ENCODE peak calls at places on chromosomes 12 and 14, in ten cellular contexts. A, W, E, U, M, R, Y, G, K and F are unnamed samples. For H3K4me1, the result is how much of the 10 kb centered on the place peaks cover.

GRCh38 chr12:129660961-129661360 is 242.9 kb downstream of the TMEM132D start:
- DNase-seq in A (no peak), W (no peak), E (no peak), U (no peak), M (no peak), R (peak), Y (no peak), G (no peak), K (no peak), F (no peak)

GRCh38 chr12:62006076-62006732 is 254.0 kb upstream of the USP15 start:
- DNase-seq in A (peak), W (no peak), E (no peak), U (peak), M (no peak), R (peak), Y (peak), G (no peak), K (no peak), F (no peak)

GRCh38 chr14:36747411-36748184 is 85.9 kb downstream of the PAX9 start:
- DNase-seq in A (peak), W (no peak), E (no peak), U (no peak), M (no peak), R (peak), Y (no peak), G (no peak), K (no peak), F (no peak)

GRCh38 chr14:71487449-71487848 is 444.8 kb upstream of the RGS6 start:
- DNase-seq in A (no peak), W (no peak), E (no peak), U (no peak), M (no peak), R (no peak), Y (no peak), G (no peak), K (no peak), F (no peak)

GRCh38 chr12:19530631-19531020 is 91.3 kb downstream of the AEBP2 start:
- DNase-seq in A (no peak), W (no peak), E (no peak), U (no peak), M (no peak), R (no peak), Y (no peak), G (no peak), K (no peak), F (no peak)

GRCh38 chr14:101123639-101124525 is 220.4 kb upstream of the RTL1 start:
- DNase-seq in A (peak), W (peak), E (peak), U (no peak), M (peak), R (no peak), Y (no peak), G (no peak), K (peak), F (peak)

GRCh38 chr12:30047499-30048262 is 263.9 kb upstream of the TMTC1 start:
- DNase-seq in A (no peak), W (no peak), E (no peak), U (no peak), M (no peak), R (no peak), Y (no peak), G (no peak), K (no peak), F (no peak)

GRCh38 chr12:53097564-53098353 is at the start of gene IGFBP6:
- DNase-seq in A (peak), W (no peak), E (peak), U (no peak), M (no peak), R (peak), Y (no peak), G (peak), K (peak), F (no peak)

GRCh38 chr12:104063712-104064030 is 660 bp upstream of the HCFC2 start:
- DNase-seq in A (no peak), W (peak), E (peak), U (no peak), M (no peak), R (no peak), Y (no peak), G (no peak), K (no peak), F (no peak)

GRCh38 chr12:104668274-104668718 is 211.5 kb downstream of the CHST11 start:
- DNase-seq in A (peak), W (no peak), E (no peak), U (no peak), M (no peak), R (no peak), Y (no peak), G (peak), K (no peak), F (no peak)

GRCh38 chr12:2057041-2057792 is 4.4 kb downstream of the CACNA1C start:
- DNase-seq in A (peak), W (peak), E (peak), U (peak), M (no peak), R (peak), Y (peak), G (peak), K (peak), F (no peak)

GRCh38 chr14:70061108-70061507 is 127.6 kb downstream of the SLC8A3 start:
- DNase-seq in A (no peak), W (no peak), E (no peak), U (no peak), M (no peak), R (no peak), Y (no peak), G (no peak), K (no peak), F (no peak)

GRCh38 chr14:95535226-95536021 is 574 bp downstream of the GLRX5 start:
- DNase-seq in A (peak), W (no peak), E (no peak), U (no peak), M (no peak), R (no peak), Y (no peak), G (no peak), K (no peak), F (no peak)

GRCh38 chr12:27332407-27333310 is at the start of gene BMAL2:
- DNase-seq in A (peak), W (no peak), E (no peak), U (no peak), M (no peak), R (peak), Y (no peak), G (peak), K (peak), F (no peak)

GRCh38 chr12:3761116-3761770 is 8.3 kb upstream of the CRACR2A start:
- DNase-seq in A (no peak), W (no peak), E (no peak), U (no peak), M (no peak), R (no peak), Y (no peak), G (no peak), K (no peak), F (no peak)

GRCh38 chr14:90632868-90633267 is 183.4 kb downstream of the TTC7B start:
- DNase-seq in A (no peak), W (no peak), E (no peak), U (no peak), M (no peak), R (no peak), Y (no peak), G (no peak), K (no peak), F (no peak)

GRCh38 chr12:28787151-28787550 is 361.9 kb upstream of the FAR2 start:
- DNase-seq in A (no peak), W (no peak), E (no peak), U (no peak), M (no peak), R (no peak), Y (no peak), G (no peak), K (no peak), F (no peak)

GRCh38 chr12:67747869-67748760 is 99.6 kb downstream of the DYRK2 start:
- DNase-seq in A (no peak), W (no peak), E (no peak), U (no peak), M (no peak), R (no peak), Y (peak), G (peak), K (peak), F (no peak)

GRCh38 chr14:101881426-101881825 is 82.9 kb upstream of the DYNC1H1 start:
- DNase-seq in A (no peak), W (no peak), E (peak), U (no peak), M (no peak), R (no peak), Y (no peak), G (no peak), K (no peak), F (no peak)

GRCh38 chr12:118188690-118189371 is 52.9 kb downstream of the PEBP1 start:
- DNase-seq in A (peak), W (no peak), E (peak), U (no peak), M (no peak), R (peak), Y (no peak), G (no peak), K (no peak), F (no peak)

GRCh38 chr12:100741084-100741711 is 53.4 kb upstream of the ANO4 start:
- DNase-seq in A (peak), W (no peak), E (no peak), U (no peak), M (no peak), R (peak), Y (peak), G (no peak), K (no peak), F (no peak)

GRCh38 chr14:29089849-29090248 is 323.3 kb downstream of the FOXG1 start:
- DNase-seq in A (no peak), W (no peak), E (no peak), U (no peak), M (no peak), R (no peak), Y (no peak), G (no peak), K (no peak), F (no peak)

GRCh38 chr14:103204852-103205540 is 81.7 kb downstream of the TNFAIP2 start:
- DNase-seq in A (no peak), W (no peak), E (peak), U (no peak), M (no peak), R (peak), Y (peak), G (no peak), K (no peak), F (no peak)

GRCh38 chr12:95205685-95206084 is 11.6 kb downstream of the FGD6 start:
- DNase-seq in A (no peak), W (peak), E (peak), U (no peak), M (no peak), R (peak), Y (no peak), G (no peak), K (no peak), F (no peak)

GRCh38 chr12:62698701-62699101 is 232.1 kb downstream of the MON2 start:
- DNase-seq in A (no peak), W (no peak), E (no peak), U (no peak), M (no peak), R (no peak), Y (no peak), G (no peak), K (no peak), F (no peak)

GRCh38 chr14:93322886-93323596 is 9.8 kb downstream of the BTBD7 start:
- DNase-seq in A (no peak), W (no peak), E (no peak), U (no peak), M (no peak), R (no peak), Y (no peak), G (no peak), K (no peak), F (no peak)

GRCh38 chr12:93563807-93564538 is 8.5 kb upstream of the SOCS2 start:
- DNase-seq in A (no peak), W (no peak), E (no peak), U (peak), M (peak), R (peak), Y (peak), G (no peak), K (peak), F (no peak)

GRCh38 chr14:91405724-91406435 is 11.7 kb downstream of the CCDC88C start:
- DNase-seq in A (no peak), W (peak), E (no peak), U (no peak), M (no peak), R (no peak), Y (no peak), G (no peak), K (no peak), F (no peak)

GRCh38 chr12:113103756-113104450 is 31.7 kb downstream of the RASAL1 start:
- DNase-seq in A (peak), W (no peak), E (no peak), U (no peak), M (no peak), R (peak), Y (no peak), G (peak), K (peak), F (no peak)

GRCh38 chr12:88579941-88580871 is at the start of gene KITLG:
- DNase-seq in A (peak), W (peak), E (peak), U (no peak), M (peak), R (peak), Y (peak), G (peak), K (peak), F (peak)

GRCh38 chr14:75051556-75051899 is 261 bp upstream of the MLH3 start:
- DNase-seq in A (no peak), W (no peak), E (no peak), U (no peak), M (no peak), R (peak), Y (no peak), G (no peak), K (no peak), F (no peak)
- H3K4me3 ChIP-seq in A (no peak), W (peak), E (peak), U (peak), M (peak), R (peak), Y (peak), G (peak), K (peak), F (peak)

GRCh38 chr12:120961604-120962486 is 16.5 kb upstream of the HNF1A start:
- DNase-seq in A (no peak), W (peak), E (no peak), U (no peak), M (no peak), R (peak), Y (no peak), G (peak), K (peak), F (no peak)

GRCh38 chr12:120962487-120963054 is 15.8 kb upstream of the HNF1A start:
- DNase-seq in A (no peak), W (no peak), E (no peak), U (no peak), M (no peak), R (no peak), Y (no peak), G (no peak), K (no peak), F (no peak)

GRCh38 chr12:120965534-120966091 is 12.7 kb upstream of the HNF1A start:
- DNase-seq in A (no peak), W (no peak), E (no peak), U (no peak), M (no peak), R (peak), Y (no peak), G (no peak), K (no peak), F (no peak)

GRCh38 chr12:120964298-120964697 is 14.0 kb upstream of the HNF1A start:
- DNase-seq in A (no peak), W (no peak), E (no peak), U (no peak), M (no peak), R (no peak), Y (no peak), G (no peak), K (no peak), F (no peak)

DNA sequence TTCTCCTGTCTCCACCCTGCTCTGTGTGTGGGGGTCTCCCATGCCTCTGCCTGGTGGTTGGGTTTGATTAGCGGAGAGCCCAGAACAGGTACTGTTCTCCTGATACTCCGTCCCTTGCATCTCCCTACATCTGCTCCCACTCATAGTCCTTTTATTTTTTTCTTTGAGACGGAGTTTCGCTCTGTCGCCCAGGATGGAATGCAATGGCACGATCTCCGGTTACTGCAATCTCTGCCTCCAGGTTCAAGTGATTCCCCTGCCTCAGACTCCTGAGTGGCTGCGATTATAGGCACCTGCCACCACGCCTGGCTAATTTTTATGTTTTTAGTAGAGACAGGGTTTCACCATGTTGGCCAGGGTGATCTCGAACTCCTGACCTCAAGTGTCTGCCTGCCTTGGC is 13.2 kb upstream of the HNF1A start:
- DNase-seq in A (no peak), W (no peak), E (no peak), U (no peak), M (no peak), R (no peak), Y (no peak), G (no peak), K (no peak), F (no peak)
- TF ChIP-seq POLR2AphosphoS5 in A (no peak), W (no peak), E (no peak), U (no peak), M (no peak), R (no peak), Y (no peak), G (no peak), K (no peak), F (no peak)

GRCh38 chr12:120013659-120014380 is 24.8 kb downstream of the BICDL1 start:
- DNase-seq in A (no peak), W (no peak), E (no peak), U (peak), M (no peak), R (no peak), Y (peak), G (no peak), K (no peak), F (no peak)

GRCh38 chr12:120015313-120015712 is 26.3 kb downstream of the BICDL1 start:
- DNase-seq in A (no peak), W (no peak), E (no peak), U (no peak), M (no peak), R (no peak), Y (no peak), G (no peak), K (no peak), F (no peak)

GRCh38 chr12:120024193-120024592 is 35.2 kb downstream of the BICDL1 start:
- DNase-seq in A (no peak), W (no peak), E (no peak), U (no peak), M (no peak), R (no peak), Y (no peak), G (no peak), K (no peak), F (no peak)

GRCh38 chr12:120019942-120020341 is 30.9 kb downstream of the BICDL1 start:
- DNase-seq in A (no peak), W (no peak), E (no peak), U (no peak), M (no peak), R (no peak), Y (no peak), G (no peak), K (no peak), F (no peak)

DNA sequence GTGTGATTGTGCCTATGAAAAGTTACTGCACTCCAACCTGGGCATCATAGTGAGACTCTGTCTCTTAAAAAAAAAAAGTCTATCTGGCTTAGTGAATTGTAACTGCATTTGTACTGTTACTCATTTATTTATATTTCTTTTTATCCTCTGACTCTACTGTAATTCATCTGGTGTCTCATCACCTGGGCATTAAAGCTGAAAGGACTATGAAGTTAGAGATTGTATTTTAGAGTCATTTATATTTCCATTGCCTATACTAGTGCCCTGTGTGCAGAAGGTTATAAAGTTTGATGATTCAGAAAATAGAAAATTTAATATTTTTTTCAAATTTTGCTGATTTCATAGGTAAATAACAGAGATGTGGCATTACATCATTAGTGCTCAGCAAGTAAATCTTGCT is 30.2 kb downstream of the BICDL1 start:
- DNase-seq in A (no peak), W (no peak), E (no peak), U (no peak), M (no peak), R (no peak), Y (no peak), G (no peak), K (no peak), F (no peak)
- H3K4me1 ChIP-seq in A (under half), W (under half), E (under half), U (under half), M (under half), R (under half), Y (under half), G (under half), K (under half), F (under half)

GRCh38 chr12:132617135-132617701 is 1.4 kb upstream of the P2RX2 start:
- DNase-seq in A (no peak), W (no peak), E (no peak), U (no peak), M (no peak), R (no peak), Y (no peak), G (no peak), K (no peak), F (no peak)

GRCh38 chr12:132617822-132618682 is 524 bp upstream of the P2RX2 start:
- DNase-seq in A (peak), W (no peak), E (no peak), U (no peak), M (no peak), R (peak), Y (no peak), G (no peak), K (no peak), F (no peak)

GRCh38 chr12:132619301-132620112 is 931 bp downstream of the P2RX2 start:
- DNase-seq in A (peak), W (no peak), E (no peak), U (no peak), M (no peak), R (peak), Y (no peak), G (no peak), K (no peak), F (no peak)

GRCh38 chr12:132620113-132620892 is 1.7 kb downstream of the P2RX2 start:
- DNase-seq in A (peak), W (no peak), E (no peak), U (no peak), M (no peak), R (no peak), Y (no peak), G (no peak), K (no peak), F (no peak)

GRCh38 chr12:132618683-132619043 is at the start of gene P2RX2:
- DNase-seq in A (peak), W (no peak), E (no peak), U (no peak), M (no peak), R (peak), Y (no peak), G (no peak), K (no peak), F (no peak)
- H3K4me3 ChIP-seq in A (no peak), W (peak), E (peak), U (peak), M (peak), R (peak), Y (no peak), G (no peak), K (peak), F (no peak)

GRCh38 chr12:56160894-56161667 is 2.9 kb downstream of the MYL6 start:
- DNase-seq in A (no peak), W (no peak), E (no peak), U (no peak), M (no peak), R (no peak), Y (no peak), G (no peak), K (no peak), F (no peak)
- TF ChIP-seq POLR2AphosphoS5 in A (no peak), W (no peak), E (no peak), U (no peak), M (no peak), R (peak), Y (no peak), G (no peak), K (no peak), F (no peak)